ENCODE peak calls at places on chromosomes 6 and 20, in four cellular contexts. One of them, this sample, is unnamed.
A peak's percentile ranks its signal among the peaks of the same experiment; 100 is the strongest.

GRCh38 chr20:53336892-53337291 is 256.7 kb downstream of the ZNF217 start:
- DNase-seq in endothelial cell: no peak
- DNase-seq in RWPE1: no peak
- DNase-seq in B cell: no peak
- DNase-seq in this sample: no peak

GRCh38 chr6:105759946-105760345 is 326.2 kb upstream of the PRDM1 start:
- DNase-seq in endothelial cell: no peak
- DNase-seq in RWPE1: no peak
- DNase-seq in B cell: no peak
- DNase-seq in this sample: no peak

GRCh38 chr20:40702504-40702903 is 13.5 kb upstream of the MAFB start:
- DNase-seq in endothelial cell: no peak
- DNase-seq in RWPE1: no peak
- DNase-seq in B cell: no peak
- DNase-seq in this sample: no peak

GRCh38 chr6:3119040-3119723 is 671 bp downstream of the BPHL start:
- DNase-seq in endothelial cell: no peak
- DNase-seq in RWPE1: peak; percentile 42
- DNase-seq in B cell: no peak
- DNase-seq in this sample: no peak

GRCh38 chr6:105452376-105452775 is 49.5 kb upstream of the PREP start:
- DNase-seq in endothelial cell: no peak
- DNase-seq in RWPE1: no peak
- DNase-seq in B cell: no peak
- DNase-seq in this sample: no peak

GRCh38 chr6:16420715-16421461 is 182.5 kb downstream of the GMPR start:
- DNase-seq in endothelial cell: no peak
- DNase-seq in RWPE1: no peak
- DNase-seq in B cell: no peak
- DNase-seq in this sample: no peak

GRCh38 chr6:16688984-16689636 is 72.2 kb downstream of the ATXN1 start:
- DNase-seq in endothelial cell: no peak
- DNase-seq in RWPE1: peak; percentile 55
- DNase-seq in B cell: no peak
- DNase-seq in this sample: no peak

GRCh38 chr20:25540273-25540672 is 45.1 kb downstream of the NINL start:
- DNase-seq in endothelial cell: no peak
- DNase-seq in RWPE1: peak; percentile 38
- DNase-seq in B cell: no peak
- DNase-seq in this sample: no peak

GRCh38 chr20:51434556-51435256 is 107.8 kb downstream of the NFATC2 start:
- DNase-seq in endothelial cell: no peak
- DNase-seq in RWPE1: peak; percentile 89
- DNase-seq in B cell: no peak
- DNase-seq in this sample: no peak

GRCh38 chr20:62362991-62363919 is 3.9 kb downstream of the LAMA5 start:
- DNase-seq in endothelial cell: no peak
- DNase-seq in RWPE1: no peak
- DNase-seq in B cell: no peak
- DNase-seq in this sample: no peak

GRCh38 chr6:151523034-151523433 is 29.2 kb downstream of the CCDC170 start:
- DNase-seq in endothelial cell: no peak
- DNase-seq in RWPE1: no peak
- DNase-seq in B cell: no peak
- DNase-seq in this sample: no peak

GRCh38 chr20:1163653-1164052 is 21.1 kb downstream of the TMEM74B start:
- DNase-seq in endothelial cell: no peak
- DNase-seq in RWPE1: no peak
- DNase-seq in B cell: no peak
- DNase-seq in this sample: no peak

GRCh38 chr6:135358251-135358821 is 139.2 kb downstream of the AHI1 start:
- DNase-seq in endothelial cell: no peak
- DNase-seq in RWPE1: peak; percentile 26
- DNase-seq in B cell: no peak
- DNase-seq in this sample: no peak

GRCh38 chr6:30687659-30688431 is 1.4 kb upstream of the PPP1R18 start:
- DNase-seq in endothelial cell: peak; percentile 21
- DNase-seq in RWPE1: no peak
- DNase-seq in B cell: no peak
- DNase-seq in this sample: no peak

GRCh38 chr20:21808863-21809664 is 103.6 kb downstream of the PAX1 start:
- DNase-seq in endothelial cell: peak; percentile 79
- DNase-seq in RWPE1: peak; percentile 5
- DNase-seq in B cell: peak; percentile 21
- DNase-seq in this sample: no peak

GRCh38 chr6:129133770-129134192 is 250.8 kb downstream of the LAMA2 start:
- DNase-seq in endothelial cell: no peak
- DNase-seq in RWPE1: no peak
- DNase-seq in B cell: no peak
- DNase-seq in this sample: no peak

GRCh38 chr6:113182370-113183141 is 674.6 kb upstream of the MARCKS start:
- DNase-seq in endothelial cell: no peak
- DNase-seq in RWPE1: peak; percentile 68
- DNase-seq in B cell: no peak
- DNase-seq in this sample: no peak

GRCh38 chr6:35146453-35146852 is 5.3 kb upstream of the TCP11 start:
- DNase-seq in endothelial cell: peak; percentile 66
- DNase-seq in RWPE1: peak; percentile 45
- DNase-seq in B cell: no peak
- DNase-seq in this sample: no peak

GRCh38 chr20:50151034-50151743 is 2.3 kb downstream of the PEDS1 start:
- DNase-seq in endothelial cell: no peak
- DNase-seq in RWPE1: peak; percentile 83
- DNase-seq in B cell: no peak
- DNase-seq in this sample: no peak

GRCh38 chr6:79631800-79632172 is 657 bp downstream of the SH3BGRL2 start:
- DNase-seq in endothelial cell: no peak
- DNase-seq in RWPE1: no peak
- DNase-seq in B cell: no peak
- DNase-seq in this sample: no peak

GRCh38 chr6:4162345-4162744 is 27.0 kb upstream of the ECI2 start:
- DNase-seq in endothelial cell: no peak
- DNase-seq in RWPE1: no peak
- DNase-seq in B cell: no peak
- DNase-seq in this sample: no peak

GRCh38 chr6:169864148-169865030 is 113.0 kb downstream of the ERMARD start:
- DNase-seq in endothelial cell: no peak
- DNase-seq in RWPE1: no peak
- DNase-seq in B cell: no peak
- DNase-seq in this sample: no peak

GRCh38 chr6:44111434-44112417 is 15.5 kb downstream of the MRPL14 start:
- DNase-seq in endothelial cell: no peak
- DNase-seq in RWPE1: no peak
- DNase-seq in B cell: no peak
- DNase-seq in this sample: no peak

GRCh38 chr6:31899882-31900722 is 1.8 kb downstream of the ZBTB12 start:
- DNase-seq in endothelial cell: no peak
- DNase-seq in RWPE1: no peak
- DNase-seq in B cell: no peak
- DNase-seq in this sample: peak; percentile 34

GRCh38 chr6:110738899-110739365 is 76.3 kb downstream of the CDK19 start:
- DNase-seq in endothelial cell: no peak
- DNase-seq in RWPE1: no peak
- DNase-seq in B cell: no peak
- DNase-seq in this sample: no peak

GRCh38 chr6:160972111-160972510 is 19.5 kb upstream of the MAP3K4 start:
- DNase-seq in endothelial cell: no peak
- DNase-seq in RWPE1: peak; percentile 83
- DNase-seq in B cell: no peak
- DNase-seq in this sample: no peak

GRCh38 chr6:53527249-53527765 is 17.6 kb downstream of the GCLC start:
- DNase-seq in endothelial cell: no peak
- DNase-seq in RWPE1: no peak
- DNase-seq in B cell: no peak
- DNase-seq in this sample: no peak

GRCh38 chr6:27374824-27375612 is 13.5 kb upstream of the ZNF391 start:
- DNase-seq in endothelial cell: peak; percentile 57
- DNase-seq in RWPE1: peak; percentile 81
- DNase-seq in B cell: peak; percentile 80
- DNase-seq in this sample: peak; percentile 20

GRCh38 chr20:53582574-53583351 is 10.9 kb downstream of the ZNF217 start:
- DNase-seq in endothelial cell: no peak
- DNase-seq in RWPE1: peak; percentile 97
- DNase-seq in B cell: no peak
- DNase-seq in this sample: no peak

GRCh38 chr6:126206504-126207246 is 133.2 kb upstream of the CENPW start:
- DNase-seq in endothelial cell: no peak
- DNase-seq in RWPE1: no peak
- DNase-seq in B cell: no peak
- DNase-seq in this sample: no peak

GRCh38 chr20:56417402-56417801 is 5.3 kb downstream of the CASS4 start:
- DNase-seq in endothelial cell: no peak
- DNase-seq in RWPE1: no peak
- DNase-seq in B cell: no peak
- DNase-seq in this sample: no peak

GRCh38 chr6:2190661-2191389 is 54.6 kb downstream of the GMDS start:
- DNase-seq in endothelial cell: no peak
- DNase-seq in RWPE1: no peak
- DNase-seq in B cell: no peak
- DNase-seq in this sample: no peak

GRCh38 chr6:4370066-4370465 is 234.7 kb upstream of the ECI2 start:
- DNase-seq in endothelial cell: no peak
- DNase-seq in RWPE1: peak; percentile 84
- DNase-seq in B cell: no peak
- DNase-seq in this sample: no peak

GRCh38 chr6:15044146-15044882 is 201.6 kb upstream of the JARID2 start:
- DNase-seq in endothelial cell: no peak
- DNase-seq in RWPE1: no peak
- DNase-seq in B cell: no peak
- DNase-seq in this sample: no peak

GRCh38 chr6:157021267-157022021 is 244.3 kb downstream of the ARID1B start:
- DNase-seq in endothelial cell: peak; percentile 83
- DNase-seq in RWPE1: peak; percentile 80
- DNase-seq in B cell: peak; percentile 92
- DNase-seq in this sample: peak; percentile 90

DNA sequence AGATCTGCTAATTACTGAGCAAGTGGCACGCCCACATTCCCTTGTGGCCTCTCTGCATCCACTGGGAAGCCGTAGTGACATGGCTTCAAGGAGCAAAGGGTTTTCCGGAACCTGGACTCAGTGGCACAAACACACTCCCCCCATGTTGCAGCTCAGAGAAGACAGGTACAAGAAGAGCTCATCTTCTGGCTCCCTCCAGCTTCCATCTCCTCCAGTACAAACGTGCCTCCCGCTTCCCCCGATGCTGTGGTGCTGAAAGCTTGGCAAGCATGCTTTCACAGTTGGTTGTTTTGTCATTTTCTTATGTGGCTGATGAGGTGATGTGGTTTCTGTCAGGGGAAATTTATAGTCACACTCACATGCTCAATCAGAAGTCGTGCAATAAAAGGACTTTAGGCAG is 258.5 kb downstream of the KIF16B start:
- DNase-seq in endothelial cell: no peak
- DNase-seq in RWPE1: no peak
- DNase-seq in B cell: no peak
- DNase-seq in this sample: no peak
- TF ChIP-seq CTCF in endothelial cell: no peak
- TF ChIP-seq CTCF in RWPE1: no peak
- TF ChIP-seq CTCF in B cell: no peak
- TF ChIP-seq CTCF in this sample: no peak

GRCh38 chr6:163405412-163406309 is 8.9 kb upstream of the QKI start:
- DNase-seq in endothelial cell: no peak
- DNase-seq in RWPE1: no peak
- DNase-seq in B cell: peak; percentile 53
- DNase-seq in this sample: no peak
- TF ChIP-seq CTCF in endothelial cell: no peak
- TF ChIP-seq CTCF in RWPE1: no peak
- TF ChIP-seq CTCF in B cell: no peak
- TF ChIP-seq CTCF in this sample: no peak

GRCh38 chr6:99425647-99426453 is 742 bp upstream of the PNISR start:
- DNase-seq in endothelial cell: peak; percentile 66
- DNase-seq in RWPE1: peak; percentile 71
- DNase-seq in B cell: peak; percentile 12
- DNase-seq in this sample: peak; percentile 56
- TF ChIP-seq CTCF in endothelial cell: no peak
- TF ChIP-seq CTCF in RWPE1: peak; percentile 58
- TF ChIP-seq CTCF in B cell: peak; percentile 5
- TF ChIP-seq CTCF in this sample: peak; percentile 22

GRCh38 chr6:90687751-90688380 is 101.0 kb upstream of the MAP3K7 start:
- DNase-seq in endothelial cell: no peak
- DNase-seq in RWPE1: no peak
- DNase-seq in B cell: no peak
- DNase-seq in this sample: no peak

GRCh38 chr6:90694802-90695201 is 107.9 kb upstream of the MAP3K7 start:
- DNase-seq in endothelial cell: no peak
- DNase-seq in RWPE1: no peak
- DNase-seq in B cell: no peak
- DNase-seq in this sample: no peak

GRCh38 chr6:90689172-90689571 is 102.3 kb upstream of the MAP3K7 start:
- DNase-seq in endothelial cell: no peak
- DNase-seq in RWPE1: no peak
- DNase-seq in B cell: no peak
- DNase-seq in this sample: no peak

GRCh38 chr6:90695316-90695715 is 108.4 kb upstream of the MAP3K7 start:
- DNase-seq in endothelial cell: no peak
- DNase-seq in RWPE1: no peak
- DNase-seq in B cell: no peak
- DNase-seq in this sample: no peak

DNA sequence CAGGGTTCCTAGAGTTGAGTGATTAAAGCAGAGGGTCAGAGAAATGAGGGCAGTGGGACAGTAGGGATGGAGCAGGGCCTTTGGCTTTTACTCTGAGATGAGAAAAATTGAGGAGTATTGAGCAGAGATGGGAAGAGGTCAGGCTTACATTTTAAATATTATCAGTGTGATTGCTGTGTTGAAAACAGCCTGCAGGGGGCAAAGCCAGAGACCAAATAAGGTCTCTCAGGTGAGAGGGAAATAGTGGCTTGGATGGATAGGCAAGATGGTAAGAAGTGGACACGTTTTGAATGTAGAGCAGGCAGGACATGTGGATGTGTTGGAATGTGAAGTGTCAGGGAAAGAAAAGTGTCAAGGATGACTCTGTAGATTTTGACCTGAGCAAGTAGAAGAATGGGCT is 105.0 kb upstream of the MAP3K7 start:
- DNase-seq in endothelial cell: peak; percentile 11
- DNase-seq in RWPE1: no peak
- DNase-seq in B cell: no peak
- DNase-seq in this sample: no peak
- TF ChIP-seq CTCF in endothelial cell: peak; percentile 65
- TF ChIP-seq CTCF in RWPE1: no peak
- TF ChIP-seq CTCF in B cell: no peak
- TF ChIP-seq CTCF in this sample: no peak

GRCh38 chr20:33086052-33086722 is 6.7 kb downstream of the BPIFB4 start:
- DNase-seq in endothelial cell: no peak
- DNase-seq in RWPE1: no peak
- DNase-seq in B cell: no peak
- DNase-seq in this sample: no peak
- TF ChIP-seq CTCF in endothelial cell: no peak
- TF ChIP-seq CTCF in RWPE1: no peak
- TF ChIP-seq CTCF in B cell: no peak
- TF ChIP-seq CTCF in this sample: no peak

DNA sequence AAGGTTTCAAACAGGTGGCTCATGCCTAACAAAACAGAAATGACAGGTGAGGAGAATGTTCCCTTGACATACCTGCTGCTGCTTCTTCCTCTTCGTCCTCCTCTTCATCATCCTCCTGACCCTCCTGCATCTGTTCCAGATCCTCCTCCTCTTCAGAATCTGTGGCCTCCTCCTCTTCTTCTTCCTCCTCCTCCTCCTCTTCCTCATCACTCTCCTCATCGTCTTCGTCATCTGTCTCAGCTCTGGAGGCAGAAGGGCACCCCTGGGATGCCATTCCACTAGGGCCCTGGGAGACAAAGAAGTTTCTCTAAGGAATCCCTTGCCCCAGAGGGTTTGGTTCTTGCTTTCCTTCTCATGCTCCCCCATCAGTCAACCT is 2.4 kb upstream of the ZBTB22 start:
- DNase-seq in endothelial cell: no peak
- DNase-seq in RWPE1: no peak
- DNase-seq in B cell: no peak
- DNase-seq in this sample: no peak
- TF ChIP-seq CTCF in endothelial cell: no peak
- TF ChIP-seq CTCF in RWPE1: no peak
- TF ChIP-seq CTCF in B cell: no peak
- TF ChIP-seq CTCF in this sample: no peak